ENCODE peak calls at places on chromosomes 7 and 10, in seven cellular contexts. One of them, this sample, is unnamed.

GRCh38 chr7:124085168-124085567 is 52.3 kb upstream of the TMEM229A start:
- DNase-seq in activated CD4-positive, alpha-beta T cell treated with anti-CD3 and anti-CD28 coated beads for 48 hours: no peak
- DNase-seq in NCI-H524: peak
- DNase-seq in T-helper 9 cell: no peak
- DNase-seq in GM23248: no peak
- DNase-seq in GM03348: no peak
- DNase-seq in globus pallidus: peak
- DNase-seq in this sample: no peak

GRCh38 chr7:67022501-67022900 is 25.9 kb downstream of the TYW1 start:
- DNase-seq in activated CD4-positive, alpha-beta T cell treated with anti-CD3 and anti-CD28 coated beads for 48 hours: no peak
- DNase-seq in NCI-H524: no peak
- DNase-seq in T-helper 9 cell: no peak
- DNase-seq in GM23248: peak
- DNase-seq in GM03348: peak
- DNase-seq in globus pallidus: peak
- DNase-seq in this sample: no peak

GRCh38 chr7:100629117-100629711 is 12.1 kb downstream of the TFR2 start:
- DNase-seq in activated CD4-positive, alpha-beta T cell treated with anti-CD3 and anti-CD28 coated beads for 48 hours: peak
- DNase-seq in NCI-H524: peak
- DNase-seq in T-helper 9 cell: no peak
- DNase-seq in GM23248: peak
- DNase-seq in GM03348: no peak
- DNase-seq in globus pallidus: no peak
- DNase-seq in this sample: peak

GRCh38 chr7:52088008-52088787 is 771.6 kb upstream of the COBL start:
- DNase-seq in activated CD4-positive, alpha-beta T cell treated with anti-CD3 and anti-CD28 coated beads for 48 hours: no peak
- DNase-seq in NCI-H524: no peak
- DNase-seq in T-helper 9 cell: no peak
- DNase-seq in GM23248: no peak
- DNase-seq in GM03348: no peak
- DNase-seq in globus pallidus: no peak
- DNase-seq in this sample: no peak

GRCh38 chr7:140719711-140720110 is 23.2 kb downstream of the NDUFB2 start:
- DNase-seq in activated CD4-positive, alpha-beta T cell treated with anti-CD3 and anti-CD28 coated beads for 48 hours: no peak
- DNase-seq in NCI-H524: no peak
- DNase-seq in T-helper 9 cell: no peak
- DNase-seq in GM23248: peak
- DNase-seq in GM03348: no peak
- DNase-seq in globus pallidus: peak
- DNase-seq in this sample: no peak

GRCh38 chr10:2980791-2981360 is 86.5 kb upstream of the PFKP start:
- DNase-seq in activated CD4-positive, alpha-beta T cell treated with anti-CD3 and anti-CD28 coated beads for 48 hours: no peak
- DNase-seq in NCI-H524: no peak
- DNase-seq in T-helper 9 cell: no peak
- DNase-seq in GM23248: peak
- DNase-seq in GM03348: peak
- DNase-seq in globus pallidus: no peak
- DNase-seq in this sample: no peak

GRCh38 chr10:132659206-132660091 is 121.9 kb downstream of the INPP5A start:
- DNase-seq in activated CD4-positive, alpha-beta T cell treated with anti-CD3 and anti-CD28 coated beads for 48 hours: no peak
- DNase-seq in NCI-H524: no peak
- DNase-seq in T-helper 9 cell: no peak
- DNase-seq in GM23248: no peak
- DNase-seq in GM03348: no peak
- DNase-seq in globus pallidus: no peak
- DNase-seq in this sample: no peak

GRCh38 chr10:91596821-91597396 is 36.0 kb downstream of the PPP1R3C start:
- DNase-seq in activated CD4-positive, alpha-beta T cell treated with anti-CD3 and anti-CD28 coated beads for 48 hours: no peak
- DNase-seq in NCI-H524: no peak
- DNase-seq in T-helper 9 cell: no peak
- DNase-seq in GM23248: peak
- DNase-seq in GM03348: peak
- DNase-seq in globus pallidus: no peak
- DNase-seq in this sample: no peak

GRCh38 chr10:84562592-84562991 is 234.2 kb downstream of the CCSER2 start:
- DNase-seq in activated CD4-positive, alpha-beta T cell treated with anti-CD3 and anti-CD28 coated beads for 48 hours: no peak
- DNase-seq in NCI-H524: no peak
- DNase-seq in T-helper 9 cell: no peak
- DNase-seq in GM23248: no peak
- DNase-seq in GM03348: no peak
- DNase-seq in globus pallidus: no peak
- DNase-seq in this sample: no peak

GRCh38 chr10:100878291-100878910 is 34.4 kb upstream of the SLF2 start:
- DNase-seq in activated CD4-positive, alpha-beta T cell treated with anti-CD3 and anti-CD28 coated beads for 48 hours: peak
- DNase-seq in NCI-H524: peak
- DNase-seq in T-helper 9 cell: no peak
- DNase-seq in GM23248: peak
- DNase-seq in GM03348: peak
- DNase-seq in globus pallidus: peak
- DNase-seq in this sample: peak

This sample was measured in DMS 273 treated with DMSO at 0.1 percent for 48 hours.